ENCODE peak calls at places on chromosomes 13 and 19, in five cellular contexts. P is HuH-7.5, I is GDM1, H is RCC 7860, T is RWPE1. E is an unnamed sample.

GRCh38 chr19:1507192-1507660 is 5.6 kb downstream of the ADAMTSL5 start:
- DNase-seq in P (no peak), I (no peak), H (no peak), T (no peak), E (no peak)

GRCh38 chr19:35328851-35329285 is at the start of gene CD22:
- DNase-seq in P (no peak), I (peak), H (no peak), T (no peak), E (no peak)

GRCh38 chr19:35346193-35347052 is 1.3 kb upstream of the FFAR1 start:
- DNase-seq in P (no peak), I (peak), H (no peak), T (no peak), E (no peak)

GRCh38 chr19:47719047-47719885 is 6.0 kb downstream of the EHD2 start:
- DNase-seq in P (no peak), I (no peak), H (peak), T (peak), E (no peak)

GRCh38 chr13:97224544-97225324 is 2.6 kb downstream of the MBNL2 start:
- DNase-seq in P (no peak), I (no peak), H (peak), T (peak), E (no peak)

GRCh38 chr19:17227798-17228367 is 1.9 kb downstream of the OCEL1 start:
- DNase-seq in P (no peak), I (no peak), H (no peak), T (no peak), E (no peak)

GRCh38 chr19:32012886-32013635 is 332.3 kb upstream of the ZNF507 start:
- DNase-seq in P (no peak), I (no peak), H (no peak), T (no peak), E (no peak)

GRCh38 chr19:51552996-51553725 is 17.9 kb upstream of the ZNF175 start:
- DNase-seq in P (peak), I (peak), H (peak), T (peak), E (peak)

GRCh38 chr19:51321799-51322198 is 10.4 kb downstream of the IGLON5 start:
- DNase-seq in P (no peak), I (no peak), H (no peak), T (no peak), E (no peak)

GRCh38 chr13:27290715-27291114 is 20.1 kb downstream of the RASL11A start:
- DNase-seq in P (no peak), I (no peak), H (no peak), T (no peak), E (no peak)

E was measured in foreskin melanocyte.